ENCODE peak calls at places on chromosome 22, in five cellular contexts. I is stimulated activated CD4-positive, alpha-beta T cell treated with anti-CD3 and anti-CD28 coated beads, Interleukin-4, amount 100 ng/mL, for 4 hours; X is Kasumi-1; P is NCI-H1092; T is activated T-cell treated with anti-CD3 and anti-CD28 coated beads, Interleukin-2, amount 50 U/mL, for 72 hours. B is an unnamed sample.

GRCh38 chr22:46714550-46714949 is 23.5 kb downstream of the CERK start:
- DNase-seq in I (no peak), X (no peak), P (no peak), T (no peak), B (no peak)

GRCh38 chr22:46813816-46814597 is 51.6 kb downstream of the TBC1D22A start:
- DNase-seq in I (no peak), X (no peak), P (no peak), T (no peak), B (no peak)

GRCh38 chr22:23458663-23459541 is 121.2 kb downstream of the IGLL1 start:
- DNase-seq in I (no peak), X (no peak), P (no peak), T (no peak), B (no peak)

GRCh38 chr22:44289429-44290171 is 23.2 kb downstream of the SHISAL1 start:
- DNase-seq in I (no peak), X (no peak), P (no peak), T (no peak), B (no peak)

GRCh38 chr22:19903031-19903430 is 38.5 kb upstream of the COMT start:
- DNase-seq in I (no peak), X (no peak), P (no peak), T (no peak), B (no peak)

GRCh38 chr22:36362819-36363377 is 24.9 kb downstream of the MYH9 start:
- DNase-seq in I (peak; percentile 65), X (no peak), P (no peak), T (peak; percentile 69), B (peak; percentile 61)

GRCh38 chr22:48334971-48335370 is 1492.7 kb downstream of the BRD1 start:
- DNase-seq in I (no peak), X (no peak), P (no peak), T (no peak), B (no peak)

GRCh38 chr22:19038728-19039447 is 83.3 kb downstream of the DGCR2 start:
- DNase-seq in I (no peak), X (no peak), P (no peak), T (no peak), B (no peak)

GRCh38 chr22:36608987-36609386 is 80.0 kb upstream of the EIF3D start:
- DNase-seq in I (no peak), X (no peak), P (no peak), T (no peak), B (no peak)

GRCh38 chr22:27720860-27721259 is 80.7 kb downstream of the MN1 start:
- DNase-seq in I (no peak), X (no peak), P (no peak), T (no peak), B (no peak)

GRCh38 chr22:41234815-41235687 is 5.7 kb downstream of the CHADL start:
- DNase-seq in I (no peak), X (no peak), P (no peak), T (no peak), B (no peak)